ENCODE peak calls at places on chromosomes 13 and 19, in eight cellular contexts. K is endodermal cell, U is BE2C, Y is heart right ventricle, H is SJSA1, R is ovary, V is heart left ventricle, B is kidney epithelial cell. J is an unnamed sample.

GRCh38 chr19:45164577-45165335 is 4.0 kb upstream of the NKPD1 start:
- DNase-seq in B (peak), R (peak), U (peak), H (peak), Y (peak), K (peak), V (peak), J (no peak)

GRCh38 chr13:27678306-27679040 is 56.8 kb downstream of the POLR1D start:
- DNase-seq in K (peak), R (no peak), U (peak), Y (no peak), B (no peak), V (no peak), H (no peak), J (no peak)

GRCh38 chr13:80086304-80086721 is 254.6 kb downstream of the SPRY2 start:
- DNase-seq in K (no peak), B (no peak), H (peak), U (no peak), V (no peak), Y (no peak), R (no peak), J (no peak)

GRCh38 chr19:45069056-45069455 is 7.2 kb downstream of the ZNF296 start:
- DNase-seq in Y (no peak), H (no peak), R (no peak), K (peak), V (no peak), U (peak), B (no peak), J (no peak)

GRCh38 chr19:36423925-36424324 is 5.5 kb upstream of the ZFP82 start:
- DNase-seq in Y (no peak), K (no peak), B (no peak), U (peak), R (no peak), H (no peak), V (no peak), J (no peak)

GRCh38 chr19:32830231-32831014 is 39.1 kb downstream of the SLC7A9 start:
- DNase-seq in H (peak), V (no peak), K (no peak), U (no peak), R (no peak), B (peak), Y (no peak), J (peak)

GRCh38 chr19:29537601-29538000 is 11.8 kb downstream of the VSTM2B start:
- DNase-seq in U (no peak), H (no peak), B (no peak), Y (no peak), V (no peak), K (no peak), R (no peak), J (no peak)

GRCh38 chr13:50366488-50367174 is 351.4 kb downstream of the KCNRG start:
- DNase-seq in U (no peak), R (no peak), K (no peak), Y (no peak), B (no peak), H (no peak), V (no peak), J (no peak)

GRCh38 chr13:59458908-59459579 is 704.7 kb downstream of the DIAPH3 start:
- DNase-seq in K (no peak), H (no peak), R (no peak), Y (peak), V (peak), U (no peak), B (no peak), J (no peak)

GRCh38 chr19:57465680-57466381 is 8.9 kb upstream of the VN1R1 start:
- DNase-seq in B (no peak), V (no peak), Y (no peak), R (no peak), U (peak), K (peak), H (peak), J (no peak)

GRCh38 chr13:103948477-103948876 is 882.3 kb upstream of the SLC10A2 start:
- DNase-seq in H (peak), Y (no peak), R (no peak), V (no peak), U (no peak), B (no peak), K (no peak), J (no peak)

GRCh38 chr13:87671824-87672603 is 843 bp downstream of the SLITRK5 start:
- DNase-seq in K (peak), U (peak), B (no peak), R (no peak), Y (no peak), H (no peak), V (no peak), J (no peak)

GRCh38 chr19:3547767-3548282 is 8.9 kb downstream of the TEKTIP1 start:
- DNase-seq in R (no peak), U (no peak), Y (no peak), H (no peak), B (no peak), K (no peak), V (no peak), J (no peak)

GRCh38 chr13:23947893-23948292 is 50.6 kb upstream of the C1QTNF9B start:
- DNase-seq in U (no peak), K (no peak), H (no peak), V (no peak), Y (no peak), R (no peak), B (no peak), J (no peak)

GRCh38 chr19:748274-748598 is 2.7 kb upstream of the MISP start:
- DNase-seq in H (no peak), Y (no peak), V (no peak), K (peak), B (no peak), U (no peak), R (no peak), J (no peak)

GRCh38 chr19:45440873-45441654 is 17.3 kb upstream of the ERCC1 start:
- DNase-seq in U (peak), R (no peak), Y (no peak), K (peak), V (no peak), B (no peak), H (no peak), J (no peak)

GRCh38 chr13:47798906-47799305 is 202.2 kb downstream of the SUCLA2 start:
- DNase-seq in R (no peak), B (no peak), V (no peak), U (no peak), H (no peak), K (no peak), Y (no peak), J (no peak)

GRCh38 chr19:31938675-31939074 is 406.7 kb upstream of the ZNF507 start:
- DNase-seq in R (no peak), B (peak), V (no peak), Y (no peak), H (peak), U (no peak), K (no peak), J (no peak)

GRCh38 chr13:30648522-30649012 is 30.8 kb downstream of the USPL1 start:
- DNase-seq in Y (no peak), K (no peak), U (no peak), H (no peak), R (no peak), B (no peak), V (no peak), J (no peak)

GRCh38 chr19:32177686-32178085 is 167.7 kb upstream of the ZNF507 start:
- DNase-seq in V (no peak), R (no peak), Y (no peak), H (no peak), U (no peak), K (no peak), B (no peak), J (no peak)

DNA sequence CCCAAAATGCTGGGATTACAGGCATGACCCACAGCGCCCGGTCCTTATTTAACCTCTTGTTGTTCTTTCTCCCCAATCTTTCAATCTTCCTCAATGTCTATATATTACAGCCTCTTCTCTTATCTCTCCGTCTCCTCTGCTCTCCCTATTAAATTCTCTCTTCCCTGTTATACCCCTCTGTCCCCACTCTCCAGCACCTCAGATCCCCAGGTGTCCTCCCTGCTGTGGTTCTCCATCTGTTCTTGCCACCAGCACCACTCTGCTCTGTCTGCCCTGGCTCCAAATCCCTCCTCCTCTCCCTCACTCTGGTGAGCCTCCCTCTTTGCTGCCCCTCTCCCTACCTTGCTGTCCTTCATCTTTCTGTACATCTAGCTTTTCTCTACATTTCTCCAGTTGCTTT is 1.1 kb downstream of the ZNF600 start:
- DNase-seq in U (no peak), H (no peak), K (no peak), V (no peak), R (no peak), B (no peak), Y (no peak), J (no peak)
- H3K4me3 ChIP-seq in U (no peak), H (no peak), K (peak), V (peak), R (peak), B (no peak), Y (peak), J (peak)

GRCh38 chr19:41085748-41086415 is 2.4 kb upstream of the CYP2A13 start:
- DNase-seq in R (no peak), V (no peak), H (no peak), Y (no peak), B (no peak), U (no peak), K (no peak), J (no peak)

GRCh38 chr19:41095703-41096102 is 7.5 kb downstream of the CYP2A13 start:
- DNase-seq in Y (no peak), K (no peak), U (no peak), V (no peak), B (no peak), H (no peak), R (no peak), J (no peak)

GRCh38 chr19:41088151-41088550 is at the start of gene CYP2A13:
- DNase-seq in V (no peak), Y (no peak), R (no peak), U (no peak), K (no peak), B (no peak), H (no peak), J (no peak)

GRCh38 chr19:41089955-41090354 is 1.7 kb downstream of the CYP2A13 start:
- DNase-seq in R (peak), U (no peak), Y (no peak), B (no peak), K (peak), H (no peak), V (no peak), J (no peak)
- H3K4me3 ChIP-seq in R (no peak), U (no peak), Y (no peak), B (no peak), K (no peak), H (no peak), V (no peak), J (no peak)

GRCh38 chr13:111210945-111211469 is 95.9 kb downstream of the ARHGEF7 start:
- DNase-seq in Y (no peak), V (no peak), B (no peak), R (no peak), K (no peak), H (no peak), U (no peak), J (no peak)
- H3K4me3 ChIP-seq in Y (no peak), V (peak), B (no peak), R (no peak), K (no peak), H (peak), U (no peak), J (no peak)

GRCh38 chr13:99203601-99204579 is 3.2 kb downstream of the UBAC2 start:
- DNase-seq in K (peak), R (no peak), U (no peak), Y (no peak), V (no peak), B (no peak), H (no peak), J (no peak)

GRCh38 chr13:99199541-99200432 is 867 bp upstream of the UBAC2 start:
- DNase-seq in Y (no peak), K (no peak), V (no peak), U (peak), R (no peak), H (no peak), B (no peak), J (no peak)

GRCh38 chr13:99198630-99199029 is 2.0 kb upstream of the UBAC2 start:
- DNase-seq in V (no peak), U (no peak), B (no peak), R (no peak), K (no peak), H (no peak), Y (no peak), J (no peak)

GRCh38 chr13:99197257-99197651 is 3.4 kb upstream of the UBAC2 start:
- DNase-seq in Y (no peak), U (no peak), K (peak), B (no peak), V (no peak), R (no peak), H (no peak), J (no peak)

DNA sequence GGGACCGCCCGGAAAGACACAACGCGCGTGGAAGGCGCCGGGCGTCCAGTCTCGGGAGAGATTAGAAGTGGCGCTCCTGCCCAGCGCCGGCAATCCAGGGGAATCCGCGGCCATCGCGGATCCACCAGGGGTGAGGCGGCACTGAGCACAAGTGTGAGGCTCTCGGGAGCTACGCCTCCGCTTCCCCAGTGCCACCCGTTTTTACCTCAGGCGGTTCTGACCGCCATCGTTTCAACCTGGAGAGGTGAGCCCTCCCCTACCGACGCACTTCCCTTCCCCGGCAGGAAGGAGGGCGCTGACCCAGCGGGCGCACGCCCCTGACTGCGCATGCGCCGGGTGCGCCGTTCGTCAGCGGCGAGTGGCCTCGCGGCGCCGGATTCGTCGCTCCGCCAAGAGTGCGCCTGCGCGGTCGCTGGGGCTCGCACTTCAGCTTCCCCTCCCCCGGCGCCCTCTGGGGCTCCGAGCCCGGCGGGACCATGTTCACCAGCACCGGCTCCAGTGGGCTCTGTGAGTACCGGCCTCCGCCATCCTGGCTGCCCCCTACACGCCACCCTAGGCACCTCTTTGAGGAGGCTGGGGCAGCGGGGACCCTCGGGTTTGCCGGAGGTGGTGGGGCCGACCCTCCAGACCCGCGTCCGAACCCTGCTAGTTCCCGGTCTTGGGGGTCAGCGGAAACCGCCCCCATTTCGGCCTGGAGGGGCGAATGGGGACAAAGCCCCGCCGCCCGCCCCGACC is at the start of gene UBAC2:
- DNase-seq in K (peak), B (peak), Y (peak), V (peak), H (peak), U (peak), R (peak), J (peak)
- H3K4me3 ChIP-seq in K (peak), B (peak), Y (peak), V (peak), H (peak), U (peak), R (peak), J (peak)

GRCh38 chr13:67353891-67354459 is 123.8 kb upstream of the PCDH9 start:
- DNase-seq in U (no peak), H (no peak), K (no peak), B (no peak), V (no peak), Y (no peak), R (no peak), J (no peak)
- H3K4me3 ChIP-seq in U (no peak), H (no peak), K (no peak), B (no peak), V (peak), Y (peak), R (no peak), J (no peak)

GRCh38 chr13:40026741-40027140 is 371.3 kb downstream of the COG6 start:
- DNase-seq in Y (no peak), H (no peak), U (no peak), B (no peak), V (no peak), R (no peak), K (no peak), J (no peak)

GRCh38 chr13:40026174-40026585 is 370.7 kb downstream of the COG6 start:
- DNase-seq in R (no peak), V (no peak), B (no peak), Y (no peak), H (no peak), U (no peak), K (no peak), J (no peak)

GRCh38 chr13:40031031-40031430 is 375.6 kb downstream of the COG6 start:
- DNase-seq in B (no peak), H (peak), R (no peak), V (no peak), K (no peak), Y (no peak), U (no peak), J (no peak)

GRCh38 chr13:40024962-40025714 is 369.7 kb downstream of the COG6 start:
- DNase-seq in R (no peak), B (no peak), K (no peak), U (no peak), V (no peak), Y (no peak), H (no peak), J (no peak)

DNA sequence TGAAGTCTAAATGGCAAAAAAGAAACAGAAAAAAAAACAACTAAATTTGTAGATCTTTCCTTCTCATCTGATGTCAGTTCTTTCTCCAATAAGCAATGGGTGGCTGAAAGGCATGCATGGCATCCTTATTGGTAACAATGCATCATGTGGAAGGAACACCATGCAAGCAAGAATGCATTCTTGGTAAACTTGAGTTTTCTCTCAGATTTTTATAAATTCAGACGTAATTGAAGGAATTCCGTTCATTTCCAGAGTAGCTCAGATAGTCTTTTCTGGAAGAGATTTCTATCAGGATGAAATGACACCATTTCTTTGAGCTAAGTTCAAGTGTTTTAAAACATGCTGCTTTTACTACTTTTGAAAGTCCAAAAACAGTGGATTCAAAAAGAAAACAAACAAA is 373.0 kb downstream of the COG6 start:
- DNase-seq in V (no peak), R (no peak), K (no peak), H (peak), U (no peak), B (no peak), Y (no peak), J (no peak)
- H3K4me3 ChIP-seq in V (no peak), R (no peak), K (no peak), H (no peak), U (no peak), B (no peak), Y (no peak), J (no peak)

GRCh38 chr13:68390987-68391386 is 1160.9 kb upstream of the PCDH9 start:
- DNase-seq in U (no peak), R (no peak), Y (no peak), V (no peak), B (no peak), H (no peak), K (no peak), J (no peak)
- H3K4me3 ChIP-seq in U (no peak), R (no peak), Y (no peak), V (no peak), B (no peak), H (no peak), K (no peak), J (no peak)

GRCh38 chr19:38003427-38004099 is 96.6 kb downstream of the SIPA1L3 start:
- DNase-seq in K (peak), V (peak), R (peak), U (peak), H (peak), Y (peak), B (peak), J (peak)
- H3K4me3 ChIP-seq in K (peak), V (peak), R (peak), U (peak), H (peak), Y (peak), B (peak), J (peak)

DNA sequence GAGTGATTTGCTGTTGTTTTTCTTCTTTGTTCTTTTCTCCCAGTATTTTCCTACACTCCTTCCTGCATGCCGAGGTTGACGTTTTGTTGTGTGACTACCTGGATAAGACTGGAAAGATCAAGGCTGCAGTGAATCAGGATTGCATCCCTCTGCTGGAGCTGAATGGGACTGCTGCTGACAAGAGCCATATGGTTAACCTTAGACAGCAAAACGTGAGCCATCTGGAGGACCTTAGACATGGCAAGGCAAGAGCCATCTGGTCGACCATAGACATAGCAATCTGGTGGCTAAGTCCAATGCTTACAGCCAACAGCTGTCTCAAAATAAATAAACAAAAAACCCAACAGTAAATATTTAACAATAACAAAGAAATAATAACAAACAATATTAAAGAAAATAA is 42.6 kb upstream of the ZNF91 start:
- DNase-seq in V (no peak), B (no peak), K (no peak), U (peak), Y (no peak), R (no peak), H (no peak), J (no peak)
- H3K4me3 ChIP-seq in V (no peak), B (no peak), K (no peak), U (no peak), Y (no peak), R (no peak), H (no peak), J (no peak)

DNA sequence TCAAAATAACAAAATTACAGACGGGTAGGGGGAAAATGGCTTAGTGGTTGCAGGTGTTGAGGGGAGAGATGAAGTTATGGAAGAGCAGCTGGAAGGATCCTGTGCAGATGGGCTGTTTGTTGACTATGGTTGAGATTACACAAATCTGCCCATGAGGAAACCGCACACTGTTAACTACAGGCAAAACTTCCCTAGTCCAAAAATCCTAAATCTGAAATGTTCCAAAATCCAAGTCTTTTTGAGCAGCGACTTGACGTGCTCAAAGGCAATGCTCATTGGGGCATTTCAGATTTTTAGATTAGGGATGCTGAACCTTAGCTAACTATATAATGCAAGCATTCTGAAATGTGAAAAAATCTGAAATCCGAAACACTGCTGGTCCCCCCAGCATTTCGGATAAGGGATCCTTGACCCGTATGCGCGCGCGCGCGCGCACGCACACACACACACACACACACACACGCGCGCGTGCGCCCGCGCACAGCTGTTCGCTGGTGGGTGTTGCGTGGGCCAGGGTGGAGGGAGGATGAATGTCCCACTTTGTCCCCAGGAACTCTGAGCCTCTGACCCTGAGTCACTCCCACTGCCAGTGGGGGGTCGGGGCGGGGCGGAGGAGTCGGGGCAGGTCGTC is 6.8 kb downstream of the F2RL3 start:
- DNase-seq in U (no peak), K (no peak), Y (no peak), V (no peak), H (peak), B (no peak), R (peak), J (no peak)
- H3K4me3 ChIP-seq in U (no peak), K (no peak), Y (peak), V (peak), H (peak), B (no peak), R (peak), J (no peak)

J was measured in epithelial cell of proximal tubule.